ENCODE peak calls at places on chromosomes 12 and 14, in six cellular contexts. Y is GM12878, G is K562, M is A549, B is HepG2, K is endothelial cell of umbilical vein. I is an unnamed sample.

GRCh38 chr14:52950410-52950897 is 396 bp downstream of the FERMT2 start:
- DNase-seq in G (peak), M (peak), K (peak), Y (no peak), B (peak), I (peak)

GRCh38 chr14:57982802-57983201 is 116.9 kb upstream of the SLC35F4 start:
- DNase-seq in Y (no peak), B (no peak), K (no peak), M (no peak), G (no peak), I (no peak)

GRCh38 chr12:52069410-52070242 is at the start of gene ATG101:
- DNase-seq in G (peak), K (peak), M (peak), Y (peak), B (peak), I (peak)

GRCh38 chr12:3077572-3078081 is 448 bp downstream of the TSPAN9 start:
- DNase-seq in Y (no peak), M (no peak), B (no peak), G (peak), K (no peak), I (no peak)

GRCh38 chr14:32808574-32809098 is 130.0 kb upstream of the NPAS3 start:
- DNase-seq in M (no peak), G (no peak), B (no peak), Y (no peak), K (peak), I (no peak)

GRCh38 chr12:49201595-49202295 is 12.9 kb upstream of the TUBA1A start:
- DNase-seq in G (peak), Y (no peak), M (peak), K (peak), B (no peak), I (peak)

GRCh38 chr12:47954058-47954457 is 9.3 kb upstream of the TMEM106C start:
- DNase-seq in Y (no peak), M (no peak), G (no peak), K (no peak), B (no peak), I (no peak)

GRCh38 chr12:11228268-11228879 is 41.1 kb downstream of the PRB3 start:
- DNase-seq in B (peak), Y (peak), G (peak), K (peak), M (peak), I (peak)

GRCh38 chr14:64720190-64720589 is 16.0 kb downstream of the PLEKHG3 start:
- DNase-seq in B (peak), K (peak), G (no peak), Y (no peak), M (peak), I (peak)

GRCh38 chr12:623865-624372 is 39.3 kb downstream of the NINJ2 start:
- DNase-seq in M (no peak), K (no peak), B (no peak), Y (no peak), G (no peak), I (no peak)

GRCh38 chr12:34348836-34349672 is 326.8 kb downstream of the ALG10 start:
- DNase-seq in M (peak), B (no peak), K (no peak), Y (no peak), G (peak), I (no peak)

GRCh38 chr12:69935651-69936100 is 110.6 kb downstream of the MYRFL start:
- DNase-seq in Y (no peak), B (no peak), K (no peak), M (no peak), G (no peak), I (no peak)

GRCh38 chr12:131312793-131313545 is 359.3 kb downstream of the ADGRD1 start:
- DNase-seq in G (no peak), Y (no peak), M (no peak), B (no peak), K (no peak), I (no peak)

GRCh38 chr12:120763250-120763649 is 37.6 kb downstream of the ACADS start:
- DNase-seq in Y (no peak), G (no peak), K (no peak), B (no peak), M (no peak), I (no peak)

GRCh38 chr12:62268956-62269355 is 8.8 kb downstream of the USP15 start:
- DNase-seq in M (peak), Y (no peak), K (peak), G (no peak), B (no peak), I (no peak)

GRCh38 chr12:96237035-96237434 is 42.9 kb downstream of the ELK3 start:
- DNase-seq in Y (no peak), B (no peak), G (no peak), K (no peak), M (no peak), I (no peak)

GRCh38 chr12:68113644-68114043 is 45.9 kb downstream of the IFNG start:
- DNase-seq in M (peak), B (no peak), G (peak), K (no peak), Y (no peak), I (peak)

GRCh38 chr12:10372534-10372931 is 17.3 kb downstream of the KLRK1 start:
- DNase-seq in M (no peak), K (no peak), Y (no peak), B (no peak), G (no peak), I (peak)

GRCh38 chr14:55944757-55945156 is 173.5 kb upstream of the PELI2 start:
- DNase-seq in M (no peak), K (no peak), G (no peak), B (no peak), Y (no peak), I (no peak)

GRCh38 chr14:65224799-65225198 is 122.5 kb upstream of the MAX start:
- DNase-seq in B (no peak), Y (no peak), G (no peak), K (no peak), M (no peak), I (peak)

GRCh38 chr12:14454098-14454907 is 88.8 kb downstream of the ATF7IP start:
- DNase-seq in M (peak), K (peak), Y (peak), B (peak), G (peak), I (peak)

GRCh38 chr12:22287776-22288621 is 46.5 kb downstream of the ST8SIA1 start:
- DNase-seq in Y (no peak), K (peak), M (no peak), B (no peak), G (no peak), I (peak)

GRCh38 chr12:56040963-56041578 is 647 bp upstream of the RPS26 start:
- DNase-seq in M (no peak), Y (no peak), B (no peak), K (no peak), G (no peak), I (no peak)

GRCh38 chr12:6730169-6730568 is 6.3 kb downstream of the COPS7A start:
- DNase-seq in G (no peak), B (no peak), K (no peak), M (no peak), Y (no peak), I (no peak)

GRCh38 chr12:61107118-61107517 is 1153.1 kb upstream of the USP15 start:
- DNase-seq in K (no peak), Y (no peak), M (no peak), B (no peak), G (no peak), I (no peak)
- TF ChIP-seq CTCF in K (no peak), Y (no peak), M (no peak), B (no peak), G (no peak), I (no peak)

GRCh38 chr14:91298576-91298975 is 54.1 kb upstream of the GPR68 start:
- DNase-seq in K (peak), Y (no peak), M (no peak), G (no peak), B (no peak), I (no peak)
- TF ChIP-seq MYC in K (no peak), Y (no peak), M (no peak), G (no peak), B (no peak), I (no peak)

GRCh38 chr12:45494279-45494678 is 235.2 kb upstream of the ARID2 start:
- DNase-seq in K (no peak), M (no peak), G (no peak), B (no peak), Y (no peak), I (no peak)

DNA sequence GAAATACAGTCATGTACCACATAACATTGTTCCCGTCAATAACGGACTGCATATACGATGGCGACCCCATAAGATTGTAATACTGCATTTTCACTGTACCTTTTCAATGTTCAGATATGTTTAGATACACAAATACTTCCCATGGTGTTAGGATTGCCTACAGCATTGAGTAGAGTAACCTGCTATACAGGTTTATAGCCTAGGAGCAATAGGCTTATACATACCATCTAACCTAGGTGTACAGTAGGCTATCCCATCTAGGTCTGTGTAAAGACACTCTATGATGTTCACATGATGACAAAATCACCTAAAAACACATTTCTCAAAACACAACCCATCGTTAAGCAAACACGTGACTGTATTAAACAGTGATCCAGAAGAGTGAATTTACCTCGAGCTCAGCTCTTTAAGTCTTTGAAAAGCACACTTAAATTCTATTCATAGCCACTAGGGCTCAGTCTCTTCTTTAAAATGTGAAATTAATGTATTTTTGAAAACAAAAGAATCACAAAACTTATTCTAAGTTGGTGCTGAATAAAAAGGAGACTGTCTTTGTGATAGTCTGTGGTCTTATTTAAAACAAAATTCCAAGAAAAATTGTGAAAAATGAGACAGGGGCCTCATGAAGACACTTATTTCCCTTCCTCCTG is 239.1 kb upstream of the ARID2 start:
- DNase-seq in G (no peak), M (no peak), Y (no peak), B (no peak), K (no peak), I (no peak)
- TF ChIP-seq CTCF in G (no peak), M (no peak), Y (no peak), B (no peak), K (no peak), I (no peak)

DNA sequence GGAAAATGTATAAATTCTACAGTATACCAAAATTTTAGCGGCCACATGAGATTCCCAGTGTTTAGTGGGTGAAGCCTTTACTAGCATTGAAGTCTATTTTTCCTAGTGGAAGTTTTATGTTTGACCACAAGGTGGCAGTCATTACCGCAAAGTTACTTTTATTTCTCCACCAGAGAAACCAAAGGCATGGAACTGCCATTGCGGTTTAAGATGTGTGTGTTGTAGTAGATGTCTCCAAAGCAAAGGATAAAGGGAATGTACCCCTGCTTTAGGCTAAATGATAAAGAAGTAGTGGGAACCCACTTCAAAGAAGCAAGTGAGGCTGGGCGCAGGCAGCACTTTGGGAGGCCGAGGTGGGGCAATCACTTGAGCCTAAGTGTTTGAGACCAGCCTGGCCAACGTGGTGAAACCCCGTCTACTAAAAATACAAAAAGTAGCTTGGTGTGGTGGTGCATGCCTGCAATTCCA is 140.5 kb downstream of the PRKCH start:
- DNase-seq in M (peak), K (peak), Y (no peak), G (peak), B (peak), I (peak)
- TF ChIP-seq MYC in M (no peak), K (no peak), Y (no peak), G (no peak), B (no peak), I (no peak)

GRCh38 chr14:69712637-69713088 is 54.3 kb upstream of the SRSF5 start:
- DNase-seq in B (no peak), K (peak), Y (no peak), G (no peak), M (no peak), I (peak)

GRCh38 chr14:69712217-69712565 is 54.8 kb upstream of the SRSF5 start:
- DNase-seq in K (no peak), G (no peak), M (no peak), Y (no peak), B (no peak), I (no peak)

GRCh38 chr14:69713976-69714716 is 52.8 kb upstream of the SRSF5 start:
- DNase-seq in G (no peak), B (peak), Y (no peak), M (no peak), K (peak), I (no peak)

GRCh38 chr14:69711471-69712216 is 55.3 kb upstream of the SRSF5 start:
- DNase-seq in M (no peak), K (no peak), Y (no peak), G (no peak), B (no peak), I (no peak)

GRCh38 chr14:69713127-69713800 is 53.7 kb upstream of the SRSF5 start:
- DNase-seq in K (peak), M (no peak), B (no peak), Y (no peak), G (no peak), I (no peak)
- TF ChIP-seq CTCF in K (no peak), M (no peak), B (no peak), Y (no peak), G (no peak), I (no peak)

GRCh38 chr12:111164833-111165232 is 204.1 kb downstream of the PHETA1 start:
- DNase-seq in M (no peak), K (no peak), G (no peak), B (no peak), Y (no peak), I (no peak)
- TF ChIP-seq MYC in M (no peak), K (no peak), G (no peak), B (no peak), Y (no peak), I (no peak)

GRCh38 chr14:62162998-62163589 is 400.9 kb downstream of the SNAPC1 start:
- DNase-seq in M (peak), K (peak), G (peak), Y (no peak), B (peak), I (peak)
- TF ChIP-seq CTCF in M (peak), K (peak), G (peak), Y (peak), B (peak), I (peak)

GRCh38 chr14:74259513-74259912 is 20.3 kb downstream of the VSX2 start:
- DNase-seq in Y (no peak), K (no peak), G (no peak), M (no peak), B (no peak), I (no peak)

GRCh38 chr14:74258705-74259035 is 19.4 kb downstream of the VSX2 start:
- DNase-seq in K (no peak), M (no peak), Y (no peak), B (no peak), G (no peak), I (no peak)

GRCh38 chr14:74260525-74261233 is 21.4 kb downstream of the VSX2 start:
- DNase-seq in M (no peak), G (no peak), B (no peak), K (no peak), Y (no peak), I (no peak)

GRCh38 chr14:74257078-74257987 is 18.1 kb downstream of the VSX2 start:
- DNase-seq in M (peak), B (no peak), G (peak), Y (no peak), K (peak), I (peak)

GRCh38 chr14:74257988-74258704 is 18.9 kb downstream of the VSX2 start:
- DNase-seq in K (no peak), M (no peak), G (no peak), B (no peak), Y (no peak), I (no peak)
- TF ChIP-seq MYC in K (no peak), M (no peak), G (no peak), B (no peak), Y (no peak), I (no peak)

GRCh38 chr12:40947812-40948211 is 240.3 kb upstream of the PDZRN4 start:
- DNase-seq in B (no peak), Y (no peak), G (no peak), M (peak), K (no peak), I (no peak)
- TF ChIP-seq CTCF in B (no peak), Y (no peak), G (no peak), M (no peak), K (no peak), I (no peak)